ENCODE peak calls at places on chromosome 12, in six cellular contexts. One of them, this sample, is unnamed. For H3K36me3, the result is how much of the 10 kb centered on the place peaks cover.

GRCh38 chr12:55720071-55720564 is at the start of gene RDH5:
- DNase-seq in CD8-positive, alpha-beta T cell: no peak
- DNase-seq in pancreas: peak
- DNase-seq in psoas muscle: peak
- DNase-seq in spleen: peak
- DNase-seq in left ventricle myocardium inferior: peak
- DNase-seq in this sample: peak

GRCh38 chr12:77830502-77830901 is at the start of gene NAV3:
- DNase-seq in spleen: no peak
- DNase-seq in CD8-positive, alpha-beta T cell: no peak
- DNase-seq in left ventricle myocardium inferior: no peak
- DNase-seq in psoas muscle: no peak
- DNase-seq in pancreas: no peak
- DNase-seq in this sample: no peak

GRCh38 chr12:18141583-18141982 is 51.6 kb upstream of the RERGL start:
- DNase-seq in spleen: no peak
- DNase-seq in CD8-positive, alpha-beta T cell: no peak
- DNase-seq in left ventricle myocardium inferior: no peak
- DNase-seq in psoas muscle: no peak
- DNase-seq in pancreas: no peak
- DNase-seq in this sample: peak

GRCh38 chr12:107436376-107436775 is 249.2 kb upstream of the PWP1 start:
- DNase-seq in spleen: peak
- DNase-seq in psoas muscle: no peak
- DNase-seq in CD8-positive, alpha-beta T cell: no peak
- DNase-seq in pancreas: no peak
- DNase-seq in left ventricle myocardium inferior: no peak
- DNase-seq in this sample: peak

GRCh38 chr12:29599397-29599796 is 101.9 kb upstream of the OVCH1 start:
- DNase-seq in spleen: no peak
- DNase-seq in psoas muscle: no peak
- DNase-seq in CD8-positive, alpha-beta T cell: no peak
- DNase-seq in left ventricle myocardium inferior: no peak
- DNase-seq in pancreas: no peak
- DNase-seq in this sample: peak

GRCh38 chr12:63410197-63410596 is 258.1 kb downstream of the DPY19L2 start:
- DNase-seq in pancreas: no peak
- DNase-seq in psoas muscle: no peak
- DNase-seq in left ventricle myocardium inferior: no peak
- DNase-seq in spleen: no peak
- DNase-seq in CD8-positive, alpha-beta T cell: no peak
- DNase-seq in this sample: no peak

GRCh38 chr12:105748806-105749600 is 389.8 kb downstream of the NUAK1 start:
- DNase-seq in pancreas: peak
- DNase-seq in psoas muscle: no peak
- DNase-seq in CD8-positive, alpha-beta T cell: no peak
- DNase-seq in spleen: no peak
- DNase-seq in left ventricle myocardium inferior: peak
- DNase-seq in this sample: peak

GRCh38 chr12:95959107-95959506 is 16.0 kb downstream of the AMDHD1 start:
- DNase-seq in left ventricle myocardium inferior: no peak
- DNase-seq in spleen: no peak
- DNase-seq in CD8-positive, alpha-beta T cell: no peak
- DNase-seq in psoas muscle: no peak
- DNase-seq in pancreas: no peak
- DNase-seq in this sample: no peak

GRCh38 chr12:65609359-65609771 is 214.9 kb upstream of the HMGA2 start:
- DNase-seq in psoas muscle: no peak
- DNase-seq in left ventricle myocardium inferior: no peak
- DNase-seq in pancreas: no peak
- DNase-seq in CD8-positive, alpha-beta T cell: no peak
- DNase-seq in spleen: no peak
- DNase-seq in this sample: peak

GRCh38 chr12:54984602-54985376 is at the start of gene TESPA1:
- DNase-seq in pancreas: no peak
- DNase-seq in CD8-positive, alpha-beta T cell: peak
- DNase-seq in psoas muscle: peak
- DNase-seq in left ventricle myocardium inferior: peak
- DNase-seq in spleen: peak
- DNase-seq in this sample: no peak

GRCh38 chr12:100926669-100927248 is 132.2 kb downstream of the ANO4 start:
- DNase-seq in spleen: no peak
- DNase-seq in pancreas: peak
- DNase-seq in left ventricle myocardium inferior: no peak
- DNase-seq in psoas muscle: no peak
- DNase-seq in CD8-positive, alpha-beta T cell: no peak
- DNase-seq in this sample: no peak

GRCh38 chr12:31021809-31022492 is 51.7 kb upstream of the DDX11 start:
- DNase-seq in CD8-positive, alpha-beta T cell: no peak
- DNase-seq in spleen: no peak
- DNase-seq in pancreas: no peak
- DNase-seq in left ventricle myocardium inferior: no peak
- DNase-seq in psoas muscle: no peak
- DNase-seq in this sample: no peak

GRCh38 chr12:104669057-104669770 is 212.5 kb downstream of the CHST11 start:
- DNase-seq in spleen: no peak
- DNase-seq in left ventricle myocardium inferior: peak
- DNase-seq in pancreas: peak
- DNase-seq in CD8-positive, alpha-beta T cell: no peak
- DNase-seq in psoas muscle: no peak
- DNase-seq in this sample: no peak

GRCh38 chr12:80778005-80778541 is 61.4 kb downstream of the MYF5 start:
- DNase-seq in left ventricle myocardium inferior: peak
- DNase-seq in psoas muscle: no peak
- DNase-seq in spleen: no peak
- DNase-seq in pancreas: peak
- DNase-seq in CD8-positive, alpha-beta T cell: no peak
- DNase-seq in this sample: peak

GRCh38 chr12:106311139-106311538 is 8.6 kb downstream of the TCP11L2 start:
- DNase-seq in left ventricle myocardium inferior: no peak
- DNase-seq in pancreas: no peak
- DNase-seq in psoas muscle: no peak
- DNase-seq in CD8-positive, alpha-beta T cell: no peak
- DNase-seq in spleen: no peak
- DNase-seq in this sample: no peak

GRCh38 chr12:133165776-133166175 is 15.5 kb upstream of the ZNF268 start:
- DNase-seq in spleen: no peak
- DNase-seq in CD8-positive, alpha-beta T cell: no peak
- DNase-seq in psoas muscle: no peak
- DNase-seq in left ventricle myocardium inferior: no peak
- DNase-seq in pancreas: no peak
- DNase-seq in this sample: no peak

GRCh38 chr12:87848248-87848868 is 180.8 kb downstream of the C12orf50 start:
- DNase-seq in pancreas: peak
- DNase-seq in spleen: no peak
- DNase-seq in left ventricle myocardium inferior: no peak
- DNase-seq in psoas muscle: no peak
- DNase-seq in CD8-positive, alpha-beta T cell: no peak
- DNase-seq in this sample: peak

GRCh38 chr12:117774986-117775775 is 193.6 kb downstream of the KSR2 start:
- DNase-seq in left ventricle myocardium inferior: no peak
- DNase-seq in pancreas: no peak
- DNase-seq in spleen: no peak
- DNase-seq in psoas muscle: no peak
- DNase-seq in CD8-positive, alpha-beta T cell: no peak
- DNase-seq in this sample: no peak

GRCh38 chr12:96368233-96368632 is 32.0 kb downstream of the CDK17 start:
- DNase-seq in CD8-positive, alpha-beta T cell: no peak
- DNase-seq in psoas muscle: no peak
- DNase-seq in left ventricle myocardium inferior: peak
- DNase-seq in pancreas: no peak
- DNase-seq in spleen: no peak
- DNase-seq in this sample: no peak

GRCh38 chr12:28955491-28955890 is 193.6 kb upstream of the FAR2 start:
- DNase-seq in CD8-positive, alpha-beta T cell: no peak
- DNase-seq in left ventricle myocardium inferior: no peak
- DNase-seq in psoas muscle: no peak
- DNase-seq in pancreas: no peak
- DNase-seq in spleen: no peak
- DNase-seq in this sample: peak

GRCh38 chr12:81208193-81208946 is 130.5 kb downstream of the ACSS3 start:
- DNase-seq in left ventricle myocardium inferior: no peak
- DNase-seq in pancreas: no peak
- DNase-seq in spleen: no peak
- DNase-seq in psoas muscle: no peak
- DNase-seq in CD8-positive, alpha-beta T cell: no peak
- DNase-seq in this sample: no peak

GRCh38 chr12:92503977-92504966 is 198.5 kb upstream of the PLEKHG7 start:
- DNase-seq in pancreas: peak
- DNase-seq in psoas muscle: peak
- DNase-seq in spleen: no peak
- DNase-seq in CD8-positive, alpha-beta T cell: no peak
- DNase-seq in left ventricle myocardium inferior: peak
- DNase-seq in this sample: no peak

GRCh38 chr12:121203482-121203881 is 6.4 kb upstream of the P2RX4 start:
- DNase-seq in CD8-positive, alpha-beta T cell: no peak
- DNase-seq in spleen: no peak
- DNase-seq in left ventricle myocardium inferior: no peak
- DNase-seq in psoas muscle: no peak
- DNase-seq in pancreas: no peak
- DNase-seq in this sample: no peak

GRCh38 chr12:105343836-105344235 is 13.3 kb downstream of the C12orf75 start:
- DNase-seq in spleen: no peak
- DNase-seq in CD8-positive, alpha-beta T cell: no peak
- DNase-seq in psoas muscle: no peak
- DNase-seq in left ventricle myocardium inferior: no peak
- DNase-seq in pancreas: no peak
- DNase-seq in this sample: no peak

GRCh38 chr12:106585237-106585834 is 2.5 kb downstream of the RFX4 start:
- DNase-seq in left ventricle myocardium inferior: no peak
- DNase-seq in pancreas: no peak
- DNase-seq in spleen: no peak
- DNase-seq in CD8-positive, alpha-beta T cell: no peak
- DNase-seq in psoas muscle: no peak
- DNase-seq in this sample: no peak

GRCh38 chr12:124096109-124096508 is 123.1 kb downstream of the ZNF664 start:
- DNase-seq in pancreas: no peak
- DNase-seq in psoas muscle: no peak
- DNase-seq in left ventricle myocardium inferior: no peak
- DNase-seq in spleen: no peak
- DNase-seq in CD8-positive, alpha-beta T cell: no peak
- DNase-seq in this sample: no peak
- TF ChIP-seq CTCF in pancreas: no peak
- TF ChIP-seq CTCF in psoas muscle: no peak
- TF ChIP-seq CTCF in left ventricle myocardium inferior: no peak
- TF ChIP-seq CTCF in spleen: no peak
- TF ChIP-seq CTCF in CD8-positive, alpha-beta T cell: no peak
- TF ChIP-seq CTCF in this sample: no peak

GRCh38 chr12:130227641-130228040 is 65.4 kb downstream of the FZD10 start:
- DNase-seq in spleen: no peak
- DNase-seq in CD8-positive, alpha-beta T cell: no peak
- DNase-seq in pancreas: no peak
- DNase-seq in psoas muscle: no peak
- DNase-seq in left ventricle myocardium inferior: no peak
- DNase-seq in this sample: no peak
- H3K36me3 ChIP-seq in spleen: under half
- H3K36me3 ChIP-seq in CD8-positive, alpha-beta T cell: under half
- H3K36me3 ChIP-seq in pancreas: under half
- H3K36me3 ChIP-seq in psoas muscle: under half
- H3K36me3 ChIP-seq in left ventricle myocardium inferior: under half
- H3K36me3 ChIP-seq in this sample: under half

GRCh38 chr12:5456906-5457305 is 25.0 kb downstream of the NTF3 start:
- DNase-seq in CD8-positive, alpha-beta T cell: no peak
- DNase-seq in psoas muscle: no peak
- DNase-seq in spleen: no peak
- DNase-seq in pancreas: no peak
- DNase-seq in left ventricle myocardium inferior: no peak
- DNase-seq in this sample: peak

GRCh38 chr12:5461966-5462365 is 30.1 kb downstream of the NTF3 start:
- DNase-seq in pancreas: no peak
- DNase-seq in spleen: no peak
- DNase-seq in psoas muscle: no peak
- DNase-seq in left ventricle myocardium inferior: no peak
- DNase-seq in CD8-positive, alpha-beta T cell: no peak
- DNase-seq in this sample: no peak

GRCh38 chr12:5456025-5456424 is 24.1 kb downstream of the NTF3 start:
- DNase-seq in left ventricle myocardium inferior: no peak
- DNase-seq in psoas muscle: no peak
- DNase-seq in spleen: peak
- DNase-seq in CD8-positive, alpha-beta T cell: no peak
- DNase-seq in pancreas: no peak
- DNase-seq in this sample: no peak

GRCh38 chr12:5458229-5459050 is 26.5 kb downstream of the NTF3 start:
- DNase-seq in spleen: no peak
- DNase-seq in psoas muscle: no peak
- DNase-seq in CD8-positive, alpha-beta T cell: no peak
- DNase-seq in pancreas: no peak
- DNase-seq in left ventricle myocardium inferior: no peak
- DNase-seq in this sample: no peak

DNA sequence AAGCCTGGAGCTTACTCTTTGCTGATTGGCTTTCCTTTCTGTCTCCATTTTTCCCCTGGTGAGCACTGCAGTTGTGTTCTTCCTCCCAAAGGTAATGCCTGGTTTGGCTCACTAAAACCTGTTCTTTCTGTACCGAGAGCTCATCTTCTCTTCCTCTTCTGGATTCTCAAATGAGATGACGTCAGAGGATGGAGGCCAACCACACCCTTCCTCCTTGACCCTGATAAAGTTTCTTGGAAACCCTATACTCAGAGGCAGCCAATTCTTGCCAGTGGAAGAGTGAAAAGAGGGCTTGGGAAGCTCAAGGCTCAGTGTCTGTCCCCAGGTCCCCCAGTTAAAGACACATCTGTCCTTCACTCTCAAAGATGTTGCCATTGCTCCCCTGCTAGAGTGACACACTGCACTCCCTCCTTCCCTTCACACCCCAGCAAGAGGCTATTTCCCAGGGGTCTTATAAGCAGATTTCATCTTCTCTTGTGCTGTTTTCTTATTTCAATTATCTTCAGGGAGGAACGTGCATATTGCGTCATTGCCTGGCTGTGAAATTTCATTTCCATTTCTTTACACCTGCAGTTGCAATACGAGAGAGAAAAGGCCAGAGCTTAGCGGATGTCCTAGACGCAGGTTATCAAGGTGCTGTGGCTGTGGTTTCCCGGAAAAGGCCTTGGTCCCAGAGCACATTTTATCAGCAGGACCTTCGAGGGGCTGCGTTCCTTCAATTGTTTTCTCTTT is 27.3 kb downstream of the NTF3 start:
- DNase-seq in spleen: no peak
- DNase-seq in psoas muscle: no peak
- DNase-seq in CD8-positive, alpha-beta T cell: no peak
- DNase-seq in pancreas: no peak
- DNase-seq in left ventricle myocardium inferior: no peak
- DNase-seq in this sample: no peak
- H3K27ac ChIP-seq in spleen: no peak
- H3K27ac ChIP-seq in psoas muscle: no peak
- H3K27ac ChIP-seq in CD8-positive, alpha-beta T cell: no peak
- H3K27ac ChIP-seq in pancreas: no peak
- H3K27ac ChIP-seq in left ventricle myocardium inferior: no peak
- H3K27ac ChIP-seq in this sample: no peak

GRCh38 chr12:43579240-43579639 is 27.2 kb upstream of the ADAMTS20 start:
- DNase-seq in left ventricle myocardium inferior: no peak
- DNase-seq in spleen: no peak
- DNase-seq in CD8-positive, alpha-beta T cell: no peak
- DNase-seq in pancreas: no peak
- DNase-seq in psoas muscle: no peak
- DNase-seq in this sample: no peak
- TF ChIP-seq CTCF in left ventricle myocardium inferior: no peak
- TF ChIP-seq CTCF in spleen: no peak
- TF ChIP-seq CTCF in CD8-positive, alpha-beta T cell: no peak
- TF ChIP-seq CTCF in pancreas: no peak
- TF ChIP-seq CTCF in psoas muscle: no peak
- TF ChIP-seq CTCF in this sample: no peak

This sample was measured in brain microvascular endothelial cell.